ENCODE peak calls at places on chromosomes 16 and 17, in four cellular contexts. One of them, this sample, is unnamed.
A peak's percentile ranks its signal among the peaks of the same experiment; 100 is the strongest.

GRCh38 chr16:73058616-73059409 is 10.9 kb upstream of the ZFHX3 start:
- DNase-seq in heart right ventricle: peak; percentile 40
- DNase-seq in mammary epithelial cell: peak; percentile 50
- DNase-seq in RWPE1: no peak
- DNase-seq in this sample: peak; percentile 34

GRCh38 chr16:65012357-65012756 is 109.5 kb downstream of the CDH11 start:
- DNase-seq in heart right ventricle: no peak
- DNase-seq in mammary epithelial cell: no peak
- DNase-seq in RWPE1: no peak
- DNase-seq in this sample: no peak

GRCh38 chr16:84737192-84737591 is 37.4 kb downstream of the USP10 start:
- DNase-seq in heart right ventricle: no peak
- DNase-seq in mammary epithelial cell: no peak
- DNase-seq in RWPE1: no peak
- DNase-seq in this sample: no peak

GRCh38 chr17:59418732-59419166 is 87.3 kb downstream of the YPEL2 start:
- DNase-seq in heart right ventricle: no peak
- DNase-seq in mammary epithelial cell: no peak
- DNase-seq in RWPE1: no peak
- DNase-seq in this sample: no peak

GRCh38 chr17:47295874-47296255 is 27.9 kb upstream of the EFCAB13 start:
- DNase-seq in heart right ventricle: no peak
- DNase-seq in mammary epithelial cell: no peak
- DNase-seq in RWPE1: no peak
- DNase-seq in this sample: no peak

GRCh38 chr17:58317421-58318064 is 11.1 kb downstream of the TSPOAP1 start:
- DNase-seq in heart right ventricle: no peak
- DNase-seq in mammary epithelial cell: peak; percentile 90
- DNase-seq in RWPE1: peak; percentile 75
- DNase-seq in this sample: no peak

GRCh38 chr16:4500283-4500682 is 24.1 kb downstream of the HMOX2 start:
- DNase-seq in heart right ventricle: no peak
- DNase-seq in mammary epithelial cell: peak; percentile 74
- DNase-seq in RWPE1: peak; percentile 87
- DNase-seq in this sample: no peak

GRCh38 chr16:88561485-88562369 is 8.5 kb upstream of the ZC3H18 start:
- DNase-seq in heart right ventricle: peak; percentile 36
- DNase-seq in mammary epithelial cell: peak; percentile 17
- DNase-seq in RWPE1: peak; percentile 72
- DNase-seq in this sample: no peak

GRCh38 chr17:6548034-6548433 is 8.3 kb downstream of the PITPNM3 start:
- DNase-seq in heart right ventricle: no peak
- DNase-seq in mammary epithelial cell: no peak
- DNase-seq in RWPE1: no peak
- DNase-seq in this sample: no peak

DNA sequence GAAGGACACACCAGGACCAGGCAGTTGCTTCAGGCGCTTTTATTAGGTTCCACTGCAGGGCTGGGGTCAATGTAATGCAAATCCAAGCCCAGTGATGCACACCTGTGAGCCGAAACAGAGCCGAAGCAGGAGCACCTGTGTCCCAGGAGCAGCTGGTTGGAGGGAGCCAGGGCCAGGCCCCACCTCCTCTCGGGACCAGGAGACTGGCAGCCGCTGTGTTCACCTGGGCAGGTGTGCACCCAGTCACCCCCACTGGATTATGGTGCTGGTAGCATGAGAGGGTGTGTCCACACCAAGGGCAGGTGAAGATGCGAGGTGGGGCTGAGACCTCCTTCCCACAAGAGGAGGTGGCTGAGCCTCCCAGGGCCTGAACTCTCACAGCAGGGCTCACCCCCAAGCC is 4.7 kb upstream of the FAAP100 start:
- DNase-seq in heart right ventricle: no peak
- DNase-seq in mammary epithelial cell: no peak
- DNase-seq in RWPE1: no peak
- DNase-seq in this sample: no peak
- TF ChIP-seq CTCF in heart right ventricle: no peak
- TF ChIP-seq CTCF in mammary epithelial cell: no peak
- TF ChIP-seq CTCF in RWPE1: no peak
- TF ChIP-seq CTCF in this sample: no peak

DNA sequence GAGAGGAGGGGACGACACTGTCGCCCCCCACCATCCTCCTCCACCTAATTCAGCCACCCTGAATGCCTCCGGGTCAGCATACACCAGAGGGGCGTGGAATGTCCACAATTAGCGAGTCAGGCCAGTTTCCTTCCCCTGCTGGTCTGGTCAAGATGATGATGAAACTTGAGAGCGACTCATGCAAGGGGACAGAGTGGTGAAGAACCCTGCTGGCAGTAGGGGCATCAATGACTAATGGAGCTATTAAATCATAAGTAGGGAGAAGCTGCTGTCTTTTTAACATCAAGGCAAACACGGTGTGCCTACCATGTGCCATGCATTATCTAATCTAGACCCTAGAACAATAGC is 7.2 kb downstream of the SPACA3 start:
- DNase-seq in heart right ventricle: no peak
- DNase-seq in mammary epithelial cell: peak; percentile 56
- DNase-seq in RWPE1: no peak
- DNase-seq in this sample: no peak
- TF ChIP-seq CTCF in heart right ventricle: no peak
- TF ChIP-seq CTCF in mammary epithelial cell: no peak
- TF ChIP-seq CTCF in RWPE1: no peak
- TF ChIP-seq CTCF in this sample: no peak

GRCh38 chr16:3173892-3174617 is 13.9 kb upstream of the OR1F1 start:
- DNase-seq in heart right ventricle: no peak
- DNase-seq in mammary epithelial cell: peak; percentile 46
- DNase-seq in RWPE1: no peak
- DNase-seq in this sample: no peak
- TF ChIP-seq CTCF in heart right ventricle: no peak
- TF ChIP-seq CTCF in mammary epithelial cell: peak; percentile 18
- TF ChIP-seq CTCF in RWPE1: no peak
- TF ChIP-seq CTCF in this sample: peak; percentile 50

GRCh38 chr17:68247445-68248198 is at the start of gene AMZ2:
- DNase-seq in heart right ventricle: peak; percentile 93
- DNase-seq in mammary epithelial cell: peak; percentile 91
- DNase-seq in RWPE1: peak; percentile 90
- DNase-seq in this sample: peak; percentile 95
- TF ChIP-seq CTCF in heart right ventricle: no peak
- TF ChIP-seq CTCF in mammary epithelial cell: no peak
- TF ChIP-seq CTCF in RWPE1: no peak
- TF ChIP-seq CTCF in this sample: peak; percentile 10